ENCODE peak calls at places on chromosome 6, in six cellular contexts. F, P, X, N, R and E are unnamed samples.

GRCh38 chr6:18263561-18264337 is 581 bp downstream of the DEK start:
- DNase-seq in F (peak; percentile 62), P (peak; percentile 69), X (no peak), N (no peak), R (no peak), E (peak; percentile 84)

GRCh38 chr6:71745525-71745924 is 140.8 kb upstream of the RIMS1 start:
- DNase-seq in F (no peak), P (no peak), X (no peak), N (no peak), R (peak; percentile 59), E (no peak)

GRCh38 chr6:22149501-22150490 is 147.0 kb downstream of the PRL start:
- DNase-seq in F (no peak), P (no peak), X (peak; percentile 78), N (no peak), R (no peak), E (no peak)

GRCh38 chr6:139592011-139592410 is 217.6 kb upstream of the CITED2 start:
- DNase-seq in F (no peak), P (no peak), X (no peak), N (no peak), R (no peak), E (no peak)

GRCh38 chr6:36232172-36232571 is 35.6 kb downstream of the BRPF3 start:
- DNase-seq in F (no peak), P (no peak), X (no peak), N (no peak), R (no peak), E (no peak)

GRCh38 chr6:87561012-87561411 is 28.8 kb downstream of the RARS2 start:
- DNase-seq in F (no peak), P (no peak), X (peak; percentile 20), N (no peak), R (no peak), E (no peak)

GRCh38 chr6:51049288-51049982 is 230.8 kb downstream of the TFAP2B start:
- DNase-seq in F (no peak), P (no peak), X (no peak), N (no peak), R (no peak), E (no peak)

GRCh38 chr6:28349892-28350737 is at the start of gene ZKSCAN3:
- DNase-seq in F (peak; percentile 76), P (peak; percentile 92), X (peak; percentile 73), N (peak; percentile 63), R (peak; percentile 94), E (peak; percentile 92)

GRCh38 chr6:73610444-73611275 is 43.1 kb downstream of the SLC17A5 start:
- DNase-seq in F (peak; percentile 33), P (no peak), X (peak; percentile 66), N (no peak), R (no peak), E (no peak)

GRCh38 chr6:138211601-138212000 is 6.7 kb downstream of the PBOV1 start:
- DNase-seq in F (no peak), P (no peak), X (no peak), N (no peak), R (no peak), E (no peak)

GRCh38 chr6:161498359-161498758 is 224.5 kb upstream of the AGPAT4 start:
- DNase-seq in F (peak; percentile 61), P (no peak), X (peak; percentile 61), N (peak; percentile 59), R (peak; percentile 88), E (no peak)

GRCh38 chr6:44058617-44059358 is 68.5 kb downstream of the MRPL14 start:
- DNase-seq in F (peak; percentile 99), P (peak; percentile 63), X (peak; percentile 100), N (no peak), R (no peak), E (peak; percentile 92)

GRCh38 chr6:106731843-106732160 is 102.4 kb downstream of the QRSL1 start:
- DNase-seq in F (no peak), P (no peak), X (no peak), N (no peak), R (no peak), E (no peak)

GRCh38 chr6:34578445-34579262 is 22.5 kb upstream of the SPDEF start:
- DNase-seq in F (no peak), P (no peak), X (no peak), N (no peak), R (no peak), E (no peak)

GRCh38 chr6:32148722-32149576 is 2.8 kb downstream of the PRRT1 start:
- DNase-seq in F (no peak), P (peak; percentile 87), X (no peak), N (no peak), R (peak; percentile 94), E (peak; percentile 85)

GRCh38 chr6:162999575-163000285 is 272.0 kb downstream of the PACRG start:
- DNase-seq in F (no peak), P (no peak), X (peak; percentile 4), N (no peak), R (no peak), E (no peak)

GRCh38 chr6:1130692-1131091 is 181.2 kb upstream of the FOXQ1 start:
- DNase-seq in F (no peak), P (no peak), X (no peak), N (no peak), R (no peak), E (no peak)

GRCh38 chr6:28682542-28682941 is 156.9 kb downstream of the GPX5 start:
- DNase-seq in F (no peak), P (no peak), X (no peak), N (no peak), R (peak; percentile 74), E (no peak)

GRCh38 chr6:5457036-5457435 is 195.7 kb downstream of the FARS2 start:
- DNase-seq in F (peak; percentile 66), P (no peak), X (peak; percentile 18), N (no peak), R (peak; percentile 72), E (peak; percentile 55)

GRCh38 chr6:119296036-119297035 is 53.2 kb downstream of the MAN1A1 start:
- DNase-seq in F (no peak), P (no peak), X (no peak), N (no peak), R (no peak), E (no peak)

GRCh38 chr6:156057869-156058268 is 602.2 kb upstream of the NOX3 start:
- DNase-seq in F (no peak), P (no peak), X (no peak), N (no peak), R (no peak), E (no peak)

GRCh38 chr6:157235600-157236039 is 87.7 kb downstream of the TMEM242 start:
- DNase-seq in F (peak; percentile 16), P (peak; percentile 67), X (peak; percentile 33), N (peak; percentile 60), R (peak; percentile 90), E (peak; percentile 86)

GRCh38 chr6:139583420-139583819 is 209.0 kb upstream of the CITED2 start:
- DNase-seq in F (peak; percentile 52), P (no peak), X (peak; percentile 51), N (no peak), R (no peak), E (no peak)

GRCh38 chr6:13407709-13408695 is 79.4 kb downstream of the GFOD1 start:
- DNase-seq in F (peak; percentile 99), P (no peak), X (peak; percentile 87), N (no peak), R (no peak), E (no peak)

GRCh38 chr6:125088963-125089362 is 64.6 kb upstream of the TPD52L1 start:
- DNase-seq in F (no peak), P (no peak), X (no peak), N (no peak), R (no peak), E (no peak)

GRCh38 chr6:148758492-148758891 is 11.7 kb downstream of the UST start:
- DNase-seq in F (no peak), P (peak; percentile 31), X (no peak), N (no peak), R (no peak), E (no peak)
- H3K9ac ChIP-seq in F (no peak overlapping the region), P (no peak overlapping the region), X (no peak overlapping the region), N (no peak overlapping the region), R (no peak overlapping the region), E (no peak overlapping the region)

DNA sequence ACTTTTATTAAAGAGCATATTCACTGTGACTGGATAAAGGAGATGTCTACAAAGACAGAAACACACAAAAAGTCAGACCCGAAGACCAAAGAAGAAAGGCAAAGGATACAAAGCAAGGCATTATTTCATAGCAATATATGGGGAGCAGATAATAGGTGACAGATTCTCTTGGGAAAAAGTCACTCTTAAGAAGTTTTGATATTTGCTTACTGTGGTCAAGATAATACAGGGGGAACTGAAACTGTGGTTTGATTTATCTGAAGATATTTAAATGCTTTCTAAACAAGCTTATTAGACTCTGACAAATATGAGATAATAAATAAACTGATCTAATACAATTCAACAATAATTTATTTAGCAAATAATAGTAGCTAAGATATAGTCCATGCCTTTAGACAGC is 14.7 kb downstream of the CYP39A1 start:
- DNase-seq in F (no peak), P (no peak), X (no peak), N (no peak), R (no peak), E (no peak)
- H3K9ac ChIP-seq in F (no peak overlapping the region), P (no peak overlapping the region), X (no peak overlapping the region), N (no peak overlapping the region), R (no peak overlapping the region), E (no peak overlapping the region)

GRCh38 chr6:25138024-25138696 is 141.0 kb upstream of the CARMIL1 start:
- DNase-seq in F (peak; percentile 68), P (peak; percentile 61), X (peak; percentile 62), N (no peak), R (no peak), E (peak; percentile 75)

GRCh38 chr6:25137497-25137896 is 141.7 kb upstream of the CARMIL1 start:
- DNase-seq in F (no peak), P (no peak), X (no peak), N (no peak), R (no peak), E (no peak)

GRCh38 chr6:25142506-25142905 is 136.7 kb upstream of the CARMIL1 start:
- DNase-seq in F (no peak), P (no peak), X (no peak), N (no peak), R (no peak), E (no peak)

GRCh38 chr6:25136879-25137278 is 142.3 kb upstream of the CARMIL1 start:
- DNase-seq in F (no peak), P (no peak), X (no peak), N (no peak), R (no peak), E (no peak)

GRCh38 chr6:25138697-25139051 is 140.5 kb upstream of the CARMIL1 start:
- DNase-seq in F (no peak), P (no peak), X (peak; percentile 30), N (no peak), R (no peak), E (no peak)
- H3K9ac ChIP-seq in F (peak overlapping the region; percentile 60), P (peak overlapping the region; percentile 51), X (peak overlapping the region; percentile 64), N (no peak overlapping the region), R (no peak overlapping the region), E (peak overlapping the region; percentile 30)

DNA sequence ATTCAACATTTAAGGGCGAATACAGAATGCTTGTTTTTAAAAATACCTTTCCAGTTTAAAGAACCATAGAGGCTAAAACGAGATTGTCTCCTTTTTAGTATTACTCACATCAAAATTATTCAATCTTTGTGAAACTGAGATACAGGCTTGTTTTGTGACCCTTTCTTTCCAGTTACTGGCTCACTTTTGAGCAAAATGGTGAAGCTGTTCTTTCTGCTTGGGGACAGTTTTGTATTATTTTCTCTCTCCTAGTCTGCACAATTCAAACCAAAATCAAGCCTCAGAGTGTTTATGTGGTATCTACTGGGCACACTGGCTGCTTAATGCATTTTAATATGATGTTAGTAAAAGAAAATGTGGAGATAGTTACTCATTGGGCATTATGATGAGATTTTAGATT is 36.5 kb downstream of the HIVEP1 start:
- DNase-seq in F (no peak), P (no peak), X (no peak), N (no peak), R (no peak), E (no peak)
- H3K9ac ChIP-seq in F (no peak overlapping the region), P (no peak overlapping the region), X (no peak overlapping the region), N (no peak overlapping the region), R (no peak overlapping the region), E (no peak overlapping the region)

GRCh38 chr6:45835725-45836437 is 179.8 kb downstream of the CLIC5 start:
- DNase-seq in F (peak; percentile 82), P (no peak), X (no peak), N (no peak), R (no peak), E (no peak)
- H3K9ac ChIP-seq in F (peak overlapping the region; percentile 10), P (no peak overlapping the region), X (no peak overlapping the region), N (no peak overlapping the region), R (no peak overlapping the region), E (no peak overlapping the region)